ENCODE peak calls at places on chromosomes 1 and 21, in nine cellular contexts. Z is effector memory CD4-positive, alpha-beta T cell; A is fibroblast of lung; C is substantia nigra; E is trophoblast cell; S is H1; I is CD4-positive, alpha-beta T cell; T is IMR-90; X is DND-41. W is an unnamed sample.

GRCh38 chr1:20867062-20867461 is 80.0 kb upstream of the HP1BP3 start:
- DNase-seq in C (no peak), S (no peak), A (peak), I (no peak), E (no peak), X (no peak), T (peak), Z (no peak), W (no peak)

GRCh38 chr1:228414511-228415211 is 2.0 kb downstream of the TRIM17 start:
- DNase-seq in E (no peak), T (no peak), I (no peak), A (no peak), S (no peak), C (no peak), Z (no peak), X (no peak), W (no peak)

GRCh38 chr1:118937413-118937812 is 50.7 kb downstream of the TBX15 start:
- DNase-seq in A (no peak), T (no peak), E (peak), S (no peak), Z (no peak), X (no peak), C (no peak), I (no peak), W (no peak)

GRCh38 chr1:185560760-185561159 is 173.4 kb upstream of the HMCN1 start:
- DNase-seq in E (no peak), S (no peak), I (no peak), T (no peak), Z (no peak), C (no peak), A (no peak), X (no peak), W (no peak)

GRCh38 chr1:82273816-82274215 is 473.1 kb downstream of the ADGRL2 start:
- DNase-seq in A (no peak), X (no peak), T (no peak), E (no peak), C (no peak), Z (no peak), I (no peak), S (no peak), W (no peak)

GRCh38 chr1:47184090-47184735 is 5.6 kb downstream of the PDZK1IP1 start:
- DNase-seq in X (no peak), E (no peak), A (no peak), Z (no peak), C (no peak), S (no peak), T (no peak), I (no peak), W (no peak)

GRCh38 chr1:234262754-234263105 is 110.5 kb upstream of the COA6 start:
- DNase-seq in X (no peak), E (peak), A (no peak), C (no peak), I (no peak), T (peak), S (no peak), Z (no peak), W (no peak)

GRCh38 chr21:44013380-44014088 is 1.4 kb downstream of the TRAPPC10 start:
- DNase-seq in S (no peak), A (no peak), Z (peak), E (peak), X (peak), C (no peak), T (peak), I (no peak), W (peak)

GRCh38 chr1:50705041-50705440 is 255.0 kb downstream of the FAF1 start:
- DNase-seq in T (peak), A (no peak), Z (no peak), I (no peak), C (no peak), S (no peak), E (no peak), X (no peak), W (no peak)

GRCh38 chr1:229028509-229028908 is 242.4 kb upstream of the RAB4A start:
- DNase-seq in S (no peak), C (no peak), Z (no peak), E (no peak), A (no peak), T (no peak), I (no peak), X (no peak), W (no peak)

GRCh38 chr21:44353200-44353970 is at the start of gene TRPM2:
- DNase-seq in Z (no peak), C (no peak), A (peak), X (peak), S (no peak), I (no peak), E (peak), T (no peak), W (peak)

GRCh38 chr1:86155061-86155806 is 1.3 kb downstream of the COL24A1 start:
- DNase-seq in I (no peak), X (no peak), T (no peak), Z (no peak), C (no peak), E (no peak), S (no peak), A (peak), W (peak)

GRCh38 chr1:155173478-155174333 is at the start of gene TRIM46:
- DNase-seq in T (peak), E (no peak), S (no peak), C (no peak), A (peak), X (peak), I (peak), Z (peak), W (peak)

GRCh38 chr1:172990598-172991215 is 60.0 kb downstream of the TNFSF18 start:
- DNase-seq in S (no peak), T (peak), C (no peak), Z (no peak), E (no peak), X (no peak), I (no peak), A (peak), W (no peak)

GRCh38 chr21:32413697-32414578 is 1.4 kb downstream of the EVA1C start:
- DNase-seq in X (no peak), C (no peak), Z (no peak), E (no peak), I (no peak), S (no peak), A (peak), T (no peak), W (no peak)

GRCh38 chr21:41166947-41167346 is 1.0 kb upstream of the BACE2 start:
- DNase-seq in X (no peak), C (no peak), I (no peak), S (no peak), E (no peak), T (no peak), A (no peak), Z (no peak), W (no peak)

GRCh38 chr1:89608627-89609338 is 24.1 kb upstream of the LRRC8C start:
- DNase-seq in C (no peak), X (no peak), Z (peak), S (no peak), I (peak), A (no peak), T (no peak), E (no peak), W (peak)

GRCh38 chr21:43279578-43279894 is 110.7 kb downstream of the CRYAA start:
- DNase-seq in S (no peak), C (no peak), A (no peak), I (no peak), X (no peak), T (no peak), E (no peak), Z (no peak), W (no peak)

GRCh38 chr1:163826500-163826899 is 504.7 kb downstream of the NUF2 start:
- DNase-seq in X (no peak), C (no peak), T (no peak), E (no peak), S (no peak), I (no peak), Z (no peak), A (no peak), W (no peak)

GRCh38 chr1:19889656-19890055 is 7.5 kb downstream of the OTUD3 start:
- DNase-seq in A (no peak), C (no peak), T (no peak), S (no peak), X (no peak), E (no peak), Z (no peak), I (no peak), W (no peak)

GRCh38 chr1:3242408-3243270 is 173.6 kb downstream of the PRDM16 start:
- DNase-seq in S (no peak), C (no peak), X (no peak), A (no peak), I (no peak), Z (no peak), T (no peak), E (no peak), W (no peak)

GRCh38 chr1:17232759-17233661 is 15.9 kb upstream of the PADI3 start:
- DNase-seq in Z (no peak), C (no peak), X (no peak), A (peak), S (no peak), T (peak), E (peak), I (no peak), W (no peak)

GRCh38 chr21:33403128-33403785 is at the start of gene IFNGR2:
- DNase-seq in S (no peak), A (no peak), X (peak), I (peak), E (peak), Z (no peak), T (no peak), C (no peak), W (peak)

GRCh38 chr1:53582211-53583020 is 123.2 kb downstream of the DMRTB1 start:
- DNase-seq in E (no peak), X (no peak), C (no peak), S (no peak), T (no peak), Z (peak), I (no peak), A (peak), W (no peak)

GRCh38 chr21:32476661-32477423 is 64.3 kb downstream of the EVA1C start:
- DNase-seq in E (no peak), A (no peak), S (no peak), T (no peak), C (no peak), Z (no peak), I (no peak), X (no peak), W (no peak)

GRCh38 chr21:42962360-42963007 is 11.9 kb upstream of the PKNOX1 start:
- DNase-seq in A (no peak), C (no peak), Z (no peak), I (no peak), X (no peak), E (peak), T (no peak), S (no peak), W (no peak)

GRCh38 chr1:20634594-20635084 is 1.4 kb downstream of the PINK1 start:
- DNase-seq in I (no peak), X (peak), C (no peak), T (peak), Z (no peak), A (peak), S (no peak), E (peak), W (no peak)

GRCh38 chr1:111110197-111110899 is 29.5 kb downstream of the DRAM2 start:
- DNase-seq in S (no peak), X (no peak), T (peak), A (peak), Z (no peak), C (no peak), E (no peak), I (no peak), W (no peak)

GRCh38 chr1:156246241-156246761 is 1.6 kb downstream of the PAQR6 start:
- DNase-seq in X (no peak), I (no peak), Z (no peak), A (no peak), T (no peak), E (no peak), S (no peak), C (no peak), W (no peak)

GRCh38 chr1:193358419-193358818 is 172.0 kb upstream of the B3GALT2 start:
- DNase-seq in X (no peak), C (no peak), Z (no peak), A (no peak), S (peak), T (no peak), E (no peak), I (no peak), W (no peak)

GRCh38 chr1:65363484-65363883 is 54.1 kb downstream of the DNAJC6 start:
- DNase-seq in S (no peak), A (no peak), E (no peak), X (no peak), I (no peak), Z (no peak), T (no peak), C (no peak), W (no peak)

GRCh38 chr1:232472485-232473041 is 157.4 kb downstream of the SIPA1L2 start:
- DNase-seq in A (peak), T (peak), Z (no peak), C (no peak), I (no peak), X (no peak), E (peak), S (no peak), W (no peak)

GRCh38 chr21:42235593-42235992 is 16.7 kb downstream of the ABCG1 start:
- DNase-seq in E (peak), X (no peak), I (no peak), Z (no peak), S (no peak), C (no peak), T (no peak), A (no peak), W (no peak)

GRCh38 chr1:40592107-40592773 is 60.8 kb downstream of the ZNF684 start:
- DNase-seq in A (peak), I (no peak), X (peak), Z (no peak), T (peak), C (no peak), S (no peak), E (peak), W (no peak)

GRCh38 chr1:27122652-27123051 is 32.3 kb downstream of the SLC9A1 start:
- DNase-seq in Z (no peak), C (no peak), A (peak), T (peak), I (no peak), E (no peak), X (no peak), S (no peak), W (no peak)

GRCh38 chr1:228190182-228190581 is 17.7 kb upstream of the OBSCN start:
- DNase-seq in I (no peak), C (no peak), A (no peak), T (no peak), S (no peak), Z (no peak), X (no peak), E (no peak), W (no peak)

GRCh38 chr1:210298296-210298695 is 30.4 kb upstream of the HHAT start:
- DNase-seq in C (no peak), E (no peak), Z (no peak), X (no peak), T (no peak), S (no peak), A (no peak), I (no peak), W (no peak)
- H3K27ac ChIP-seq in C (no peak), E (no peak), Z (no peak), X (no peak), T (no peak), S (no peak), A (no peak), I (no peak), W (no peak)

DNA sequence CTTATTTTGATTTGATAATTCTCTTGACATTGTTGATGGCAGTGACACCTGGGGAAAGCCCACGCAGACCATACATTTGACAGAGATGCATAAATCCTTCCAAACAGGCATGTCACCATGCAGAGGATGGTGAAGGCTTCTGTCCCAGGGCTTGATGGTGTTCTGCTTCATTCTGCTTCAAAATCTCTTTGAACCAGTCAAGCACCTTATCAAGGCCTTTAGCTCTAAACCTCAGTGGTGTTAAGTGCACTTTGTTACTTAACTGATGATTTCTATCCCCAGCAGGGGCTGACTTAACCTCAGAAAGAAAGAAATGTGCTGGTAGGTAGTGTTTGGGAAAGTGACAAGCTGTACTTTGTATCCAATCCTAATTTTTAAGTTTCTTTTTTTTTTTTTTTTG is 81.1 kb downstream of the RRAGC start:
- DNase-seq in S (no peak), X (no peak), C (no peak), T (no peak), Z (no peak), E (no peak), I (no peak), A (no peak), W (no peak)
- H3K27ac ChIP-seq in S (no peak), X (no peak), C (no peak), T (no peak), Z (no peak), E (no peak), I (no peak), A (no peak), W (no peak)

GRCh38 chr1:67721650-67722291 is 36.8 kb downstream of the GADD45A start:
- DNase-seq in S (no peak), C (no peak), Z (no peak), I (no peak), A (no peak), X (no peak), E (no peak), T (no peak), W (no peak)
- H3K27ac ChIP-seq in S (no peak), C (no peak), Z (no peak), I (no peak), A (no peak), X (no peak), E (no peak), T (no peak), W (no peak)

DNA sequence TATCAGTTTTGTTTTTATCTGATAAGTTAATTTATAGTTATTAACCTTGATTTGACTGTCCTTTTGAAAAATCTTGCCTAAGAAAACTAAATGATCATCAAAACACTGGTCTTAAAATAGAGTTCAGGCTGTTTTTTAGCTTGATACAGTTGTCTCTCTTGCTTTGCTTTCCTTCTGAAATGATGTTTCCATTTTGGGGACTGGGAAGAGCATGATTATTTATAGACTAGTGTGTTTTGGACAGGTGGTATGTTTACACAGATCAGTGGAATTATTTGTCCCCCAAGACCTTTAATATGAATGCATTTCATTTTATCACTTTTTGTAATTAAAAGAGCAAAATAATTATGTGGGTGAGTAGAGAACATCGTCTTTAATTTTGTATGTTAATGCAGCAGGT is 90.8 kb downstream of the XPR1 start:
- DNase-seq in E (no peak), C (no peak), S (no peak), A (no peak), X (no peak), I (no peak), Z (no peak), T (no peak), W (no peak)
- H3K27ac ChIP-seq in E (no peak), C (no peak), S (no peak), A (no peak), X (no peak), I (no peak), Z (no peak), T (no peak), W (no peak)

W was measured in CD4-positive, alpha-beta memory T cell.